ENCODE peak calls at places on chromosomes 5 and 9, in four cellular contexts. C is BE2C; B is stimulated activated CD4-positive, alpha-beta T cell treated with anti-CD3 and anti-CD28 coated beads, Interleukin-1b, Interleukin-23, amount 100 ng/mL, for 1 hour; F is natural killer cell. P is an unnamed sample.

GRCh38 chr9:112328545-112328944 is 4.9 kb downstream of the PTBP3 start:
- DNase-seq in C (no peak), B (no peak), F (no peak), P (no peak)

GRCh38 chr5:140951636-140952035 is 14.6 kb upstream of the PCDHAC2 start:
- DNase-seq in C (no peak), B (no peak), F (no peak), P (no peak)

GRCh38 chr9:69671291-69671903 is 774 bp downstream of the APBA1 start:
- DNase-seq in C (no peak), B (no peak), F (no peak), P (no peak)

GRCh38 chr5:78549043-78549442 is 99.5 kb downstream of the LHFPL2 start:
- DNase-seq in C (no peak), B (no peak), F (no peak), P (no peak)

GRCh38 chr5:16596541-16596940 is 20.3 kb downstream of the RETREG1 start:
- DNase-seq in C (no peak), B (no peak), F (no peak), P (no peak)

GRCh38 chr5:957730-958485 is 50.7 kb upstream of the NKD2 start:
- DNase-seq in C (no peak), B (no peak), F (no peak), P (no peak)

GRCh38 chr5:154844800-154845199 is 5.6 kb downstream of the FAXDC2 start:
- DNase-seq in C (peak), B (no peak), F (no peak), P (no peak)

GRCh38 chr5:174436805-174437204 is 287.6 kb upstream of the MSX2 start:
- DNase-seq in C (peak), B (no peak), F (no peak), P (no peak)

GRCh38 chr5:16666140-16666860 is 49.5 kb upstream of the RETREG1 start:
- DNase-seq in C (no peak), B (no peak), F (no peak), P (no peak)

GRCh38 chr5:147530801-147531389 is 21.0 kb upstream of the DPYSL3 start:
- DNase-seq in C (no peak), B (no peak), F (no peak), P (no peak)

GRCh38 chr9:119365291-119366027 is 3.8 kb downstream of the BRINP1 start:
- DNase-seq in C (peak), B (no peak), F (no peak), P (peak)

GRCh38 chr5:72815580-72816296 is 723 bp upstream of the TNPO1 start:
- DNase-seq in C (no peak), B (no peak), F (no peak), P (no peak)

GRCh38 chr9:135790356-135790755 is 88.4 kb downstream of the KCNT1 start:
- DNase-seq in C (no peak), B (no peak), F (no peak), P (no peak)

GRCh38 chr9:129359871-129360536 is 181.9 kb upstream of the IER5L start:
- DNase-seq in C (no peak), B (no peak), F (no peak), P (no peak)

GRCh38 chr9:13750061-13750460 is 470.6 kb upstream of the MPDZ start:
- DNase-seq in C (no peak), B (no peak), F (no peak), P (no peak)

GRCh38 chr9:125747053-125747764 is at the start of gene PBX3:
- DNase-seq in C (peak), B (no peak), F (peak), P (no peak)

GRCh38 chr9:123617952-123618678 is 262.1 kb downstream of the CRB2 start:
- DNase-seq in C (no peak), B (no peak), F (no peak), P (no peak)

GRCh38 chr9:129822825-129823162 is 1.1 kb downstream of the TOR1A start:
- DNase-seq in C (no peak), B (no peak), F (no peak), P (no peak)

GRCh38 chr5:133612021-133612860 is at the start of gene FSTL4:
- DNase-seq in C (peak), B (no peak), F (no peak), P (no peak)

GRCh38 chr5:179406031-179406681 is 60.9 kb upstream of the ADAMTS2 start:
- DNase-seq in C (peak), B (no peak), F (no peak), P (no peak)

GRCh38 chr9:68955281-68955680 is 58.6 kb downstream of the PRKACG start:
- DNase-seq in C (no peak), B (no peak), F (no peak), P (no peak)

GRCh38 chr5:71778678-71779276 is 59.7 kb downstream of the CARTPT start:
- DNase-seq in C (peak), B (no peak), F (no peak), P (no peak)

GRCh38 chr5:81303563-81303962 is 2.2 kb downstream of the ZCCHC9 start:
- DNase-seq in C (no peak), B (no peak), F (no peak), P (no peak)

GRCh38 chr9:128160603-128160987 is 530 bp downstream of the BBLN start:
- DNase-seq in C (no peak), B (no peak), F (peak), P (no peak)

GRCh38 chr9:137201205-137201868 is 796 bp upstream of the TPRN start:
- DNase-seq in C (no peak), B (no peak), F (no peak), P (no peak)

GRCh38 chr9:19117039-19117716 is 10.1 kb downstream of the PLIN2 start:
- DNase-seq in C (no peak), B (no peak), F (no peak), P (no peak)

GRCh38 chr9:116860509-116861120 is 173.5 kb downstream of the TRIM32 start:
- DNase-seq in C (peak), B (no peak), F (no peak), P (no peak)

GRCh38 chr5:143187495-143187894 is 216.0 kb downstream of the NR3C1 start:
- DNase-seq in C (no peak), B (no peak), F (no peak), P (no peak)

GRCh38 chr5:89457411-89458329 is 574.7 kb upstream of the MEF2C start:
- DNase-seq in C (no peak), B (no peak), F (no peak), P (no peak)

P was measured in SK-N-MC.